ENCODE peak calls at places on chromosomes 5 and 9, in ten cellular contexts. B is Peyer's patch; G is PC-3; Y is uterus; V is IMR-90; S is cardiac fibroblast; F is fibroblast of villous mesenchyme; O is coronary artery; Z is CD8-positive, alpha-beta T cell; J is left lung. Q is an unnamed sample.

GRCh38 chr5:163565931-163566608 is 60.7 kb downstream of the MAT2B start:
- DNase-seq in S (peak; percentile 42), Y (no peak), J (no peak), O (no peak), B (peak; percentile 18), F (no peak), Z (no peak), V (peak; percentile 36), G (peak; percentile 38), Q (no peak)

GRCh38 chr9:121282309-121283071 is 14.5 kb downstream of the GSN start:
- DNase-seq in G (peak; percentile 50), S (peak; percentile 84), J (peak; percentile 77), B (no peak), F (peak; percentile 89), V (peak; percentile 85), Z (no peak), Y (peak; percentile 84), O (peak; percentile 86), Q (no peak)

GRCh38 chr5:179234563-179235135 is 110.6 kb downstream of the ADAMTS2 start:
- DNase-seq in V (no peak), S (no peak), Y (no peak), O (peak; percentile 40), B (no peak), F (no peak), Z (no peak), J (no peak), G (no peak), Q (no peak)

GRCh38 chr5:126769703-126770102 is 7.2 kb upstream of the LMNB1 start:
- DNase-seq in J (no peak), Z (no peak), F (no peak), S (no peak), O (no peak), Y (no peak), G (no peak), B (no peak), V (no peak), Q (no peak)

GRCh38 chr9:30670805-30671562 is 1713.5 kb upstream of the ACO1 start:
- DNase-seq in O (no peak), B (no peak), V (no peak), Z (no peak), G (no peak), S (no peak), Y (no peak), F (no peak), J (no peak), Q (no peak)

GRCh38 chr5:68252678-68253520 is 37.3 kb downstream of the PIK3R1 start:
- DNase-seq in Y (peak; percentile 73), O (no peak), J (peak; percentile 45), B (peak; percentile 48), G (peak; percentile 45), S (peak; percentile 87), V (peak; percentile 78), F (peak; percentile 76), Z (no peak), Q (no peak)

GRCh38 chr9:79057576-79057975 is 514.2 kb upstream of the TLE4 start:
- DNase-seq in V (peak; percentile 55), Y (no peak), F (peak; percentile 49), J (no peak), B (no peak), O (no peak), G (no peak), S (no peak), Z (no peak), Q (peak; percentile 11)

GRCh38 chr5:135377751-135378680 is 21.0 kb downstream of the MACROH2A1 start:
- DNase-seq in J (no peak), B (no peak), F (no peak), G (no peak), O (no peak), Y (no peak), Z (no peak), V (no peak), S (no peak), Q (no peak)

GRCh38 chr9:112439825-112440224 is 46.8 kb upstream of the KIAA1958 start:
- DNase-seq in G (no peak), O (no peak), Y (no peak), S (no peak), F (no peak), J (no peak), Z (no peak), B (no peak), V (no peak), Q (no peak)

GRCh38 chr9:99430301-99430700 is 208.2 kb downstream of the SEC61B start:
- DNase-seq in Y (no peak), O (no peak), B (no peak), F (no peak), J (peak; percentile 45), G (no peak), Z (no peak), S (peak; percentile 25), V (peak; percentile 90), Q (no peak)

GRCh38 chr9:114718801-114719221 is 36.8 kb upstream of the TEX48 start:
- DNase-seq in G (peak; percentile 95), Z (peak; percentile 24), B (no peak), V (no peak), F (no peak), O (no peak), J (no peak), Y (no peak), S (no peak), Q (no peak)

GRCh38 chr9:24464321-24464951 is 81.3 kb downstream of the IZUMO3 start:
- DNase-seq in G (peak; percentile 12), J (no peak), Z (no peak), V (no peak), F (no peak), B (no peak), O (no peak), S (peak; percentile 56), Y (no peak), Q (no peak)

GRCh38 chr5:32551865-32552264 is 33.5 kb upstream of the SUB1 start:
- DNase-seq in B (no peak), Y (no peak), G (no peak), Z (no peak), S (no peak), V (no peak), J (no peak), F (no peak), O (no peak), Q (no peak)

GRCh38 chr9:134602547-134603362 is 38.8 kb upstream of the COL5A1 start:
- DNase-seq in F (peak; percentile 99), Z (no peak), G (peak; percentile 86), B (peak; percentile 14), V (peak; percentile 99), S (peak; percentile 97), Y (peak; percentile 80), O (peak; percentile 84), J (peak; percentile 82), Q (peak; percentile 98)

GRCh38 chr9:106962105-106962504 is 99.1 kb downstream of the ZNF462 start:
- DNase-seq in O (no peak), V (no peak), F (no peak), B (no peak), Z (no peak), S (peak; percentile 14), Y (no peak), G (no peak), J (no peak), Q (no peak)

GRCh38 chr9:36940881-36941280 is 93.2 kb downstream of the PAX5 start:
- DNase-seq in F (no peak), V (no peak), S (no peak), G (no peak), Y (no peak), Z (no peak), B (no peak), J (no peak), O (no peak), Q (no peak)

GRCh38 chr5:82396871-82397514 is 118.8 kb upstream of the RPS23 start:
- DNase-seq in F (peak; percentile 100), V (peak; percentile 99), B (no peak), G (peak; percentile 92), Y (peak; percentile 85), Z (no peak), S (peak; percentile 99), O (peak; percentile 95), J (peak; percentile 83), Q (peak; percentile 99)

GRCh38 chr5:163185315-163185714 is 252.1 kb upstream of the CCNG1 start:
- DNase-seq in Y (no peak), J (no peak), O (no peak), B (no peak), G (no peak), F (no peak), V (no peak), Z (no peak), S (no peak), Q (no peak)

GRCh38 chr5:43193952-43194321 is 1.9 kb downstream of the NIM1K start:
- DNase-seq in O (no peak), Z (no peak), S (no peak), V (no peak), F (no peak), Y (no peak), G (no peak), B (no peak), J (no peak), Q (no peak)
- H3K4me3 ChIP-seq in O (peak overlapping the region; percentile 70), Z (no peak overlapping the region), S (peak overlapping the region; percentile 62), V (no peak overlapping the region), F (peak overlapping the region; percentile 62), Y (no peak overlapping the region), G (peak overlapping the region; percentile 71), B (no peak overlapping the region), J (no peak overlapping the region), Q (peak overlapping the region; percentile 58)

DNA sequence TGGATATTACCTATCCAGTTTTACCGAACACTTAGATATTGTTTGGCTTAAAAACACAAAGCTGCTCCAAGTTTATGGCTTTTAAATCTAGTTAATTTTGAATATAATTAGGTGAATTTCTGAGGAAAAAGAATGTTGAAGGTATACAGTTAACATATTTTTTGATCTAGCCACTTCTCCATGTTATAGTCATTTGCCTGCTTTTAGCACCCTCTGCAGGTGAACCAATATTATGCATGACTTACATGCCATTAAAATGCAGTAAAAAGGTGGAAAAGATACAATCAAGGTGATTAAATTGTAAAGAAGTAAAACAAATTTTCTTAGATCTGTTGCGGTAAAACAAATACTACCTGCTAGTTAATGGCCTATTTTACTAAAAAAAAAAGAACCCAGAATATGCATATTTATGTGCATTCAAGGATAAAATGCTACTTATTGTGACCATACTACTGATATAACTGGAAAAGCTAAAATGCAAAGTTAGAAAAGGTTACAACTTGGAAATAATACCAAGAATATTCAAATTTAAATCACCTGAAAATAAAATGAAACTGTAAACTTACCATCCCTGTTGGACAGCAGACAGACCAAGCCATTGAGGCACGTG is 132.1 kb downstream of the AP3B1 start:
- DNase-seq in O (no peak), Z (no peak), F (peak; percentile 43), S (peak; percentile 65), Y (no peak), V (peak; percentile 44), B (no peak), J (no peak), G (peak; percentile 7), Q (peak; percentile 5)
- TF ChIP-seq CTCF in O (no peak), Z (no peak), F (peak; percentile 64), S (peak; percentile 52), Y (no peak), V (peak; percentile 58), B (peak; percentile 25), J (peak; percentile 30), G (peak; percentile 57), Q (peak; percentile 45)

GRCh38 chr9:97744710-97745708 is 47.9 kb upstream of the XPA start:
- DNase-seq in B (no peak), J (no peak), V (peak; percentile 30), G (peak; percentile 7), Z (no peak), F (peak; percentile 20), S (no peak), O (no peak), Y (no peak), Q (no peak)
- H3K4me3 ChIP-seq in B (no peak overlapping the region), J (no peak overlapping the region), V (no peak overlapping the region), G (no peak overlapping the region), Z (no peak overlapping the region), F (no peak overlapping the region), S (no peak overlapping the region), O (no peak overlapping the region), Y (no peak overlapping the region), Q (no peak overlapping the region)

GRCh38 chr5:122076669-122077450 is 1.2 kb downstream of the LOX start:
- DNase-seq in G (peak; percentile 62), V (peak; percentile 76), S (peak; percentile 86), B (no peak), J (peak; percentile 85), F (peak; percentile 86), O (peak; percentile 91), Y (peak; percentile 77), Z (no peak), Q (no peak)
- TF ChIP-seq CTCF in G (peak; percentile 72), V (peak; percentile 77), S (peak; percentile 96), B (peak; percentile 28), J (peak; percentile 49), F (peak; percentile 94), O (peak; percentile 73), Y (peak; percentile 48), Z (no peak), Q (peak; percentile 97)

Q was measured in AG09309.